ENCODE peak calls at places on chromosomes 4 and X, in five cellular contexts. N is caudate nucleus; F is stimulated activated CD8-positive, alpha-beta memory T cell treated with anti-CD3 and anti-CD28 coated beads, Interleukin-15, amount 100 ng/mL, for 1 hour; X is A549; A is RPMI8226. Z is an unnamed sample.

GRCh38 chr4:15234585-15235126 is 193.2 kb upstream of the C1QTNF7 start:
- DNase-seq in N (no peak), F (no peak), X (no peak), A (no peak), Z (no peak)

GRCh38 chrX:17411189-17411588 is 36.2 kb downstream of the NHS start:
- DNase-seq in N (no peak), F (no peak), X (no peak), A (no peak), Z (no peak)

GRCh38 chr4:142683503-142683902 is 162.6 kb downstream of the INPP4B start:
- DNase-seq in N (no peak), F (no peak), X (no peak), A (no peak), Z (no peak)

GRCh38 chr4:185183622-185184281 is 20.0 kb downstream of the CFAP97 start:
- DNase-seq in N (peak), F (peak), X (peak), A (peak), Z (peak)

GRCh38 chr4:40130401-40131036 is 66.3 kb upstream of the RHOH start:
- DNase-seq in N (no peak), F (no peak), X (no peak), A (peak), Z (no peak)

GRCh38 chr4:40858946-40859345 is 109.2 kb downstream of the NSUN7 start:
- DNase-seq in N (no peak), F (no peak), X (no peak), A (no peak), Z (no peak)

GRCh38 chr4:38730830-38731646 is 51.8 kb downstream of the TLR10 start:
- DNase-seq in N (peak), F (peak), X (peak), A (peak), Z (peak)

GRCh38 chrX:2627272-2627867 is 63.7 kb upstream of the CD99 start:
- DNase-seq in N (no peak), F (no peak), X (peak), A (peak), Z (peak)

GRCh38 chr4:142703694-142704309 is 142.3 kb downstream of the INPP4B start:
- DNase-seq in N (no peak), F (no peak), X (no peak), A (no peak), Z (no peak)

GRCh38 chrX:109685656-109686078 is 47.4 kb downstream of the ACSL4 start:
- DNase-seq in N (no peak), F (no peak), X (no peak), A (no peak), Z (no peak)

GRCh38 chr4:76856183-76856969 is 41.6 kb downstream of the SOWAHB start:
- DNase-seq in N (no peak), F (no peak), X (peak), A (no peak), Z (no peak)

GRCh38 chr4:52870225-52870624 is 8.1 kb downstream of the RASL11B start:
- DNase-seq in N (no peak), F (no peak), X (no peak), A (no peak), Z (peak)

GRCh38 chr4:8146158-8146557 is 12.5 kb downstream of the ABLIM2 start:
- DNase-seq in N (no peak), F (no peak), X (no peak), A (no peak), Z (no peak)

GRCh38 chrX:141220342-141221008 is 21.8 kb downstream of the SPANXC start:
- DNase-seq in N (no peak), F (no peak), X (peak), A (no peak), Z (no peak)

GRCh38 chr4:108049406-108049805 is 59.7 kb downstream of the HADH start:
- DNase-seq in N (no peak), F (no peak), X (no peak), A (no peak), Z (no peak)

GRCh38 chr4:40055873-40056721 is 553 bp upstream of the N4BP2 start:
- DNase-seq in N (peak), F (peak), X (peak), A (peak), Z (peak)

GRCh38 chrX:14916017-14916674 is 42.9 kb downstream of the MOSPD2 start:
- DNase-seq in N (no peak), F (no peak), X (no peak), A (no peak), Z (no peak)

GRCh38 chr4:110702326-110702725 is 79.4 kb upstream of the PITX2 start:
- DNase-seq in N (no peak), F (no peak), X (no peak), A (no peak), Z (no peak)

GRCh38 chrX:13177921-13178320 is 133.5 kb upstream of the FAM9C start:
- DNase-seq in N (no peak), F (no peak), X (no peak), A (no peak), Z (no peak)

GRCh38 chr4:97252615-97253154 is 890.6 kb downstream of the STPG2 start:
- DNase-seq in N (no peak), F (no peak), X (no peak), A (no peak), Z (no peak)

GRCh38 chrX:112147206-112147605 is 64.6 kb upstream of the TRPC5 start:
- DNase-seq in N (no peak), F (no peak), X (peak), A (peak), Z (peak)

GRCh38 chr4:5969777-5970176 is 48.5 kb downstream of the C4orf50 start:
- DNase-seq in N (no peak), F (no peak), X (no peak), A (no peak), Z (no peak)

GRCh38 chr4:58590714-58591113 is 1480.5 kb upstream of the IGFBP7 start:
- DNase-seq in N (no peak), F (no peak), X (no peak), A (no peak), Z (no peak)

GRCh38 chr4:82797048-82797590 is 1.5 kb downstream of the SCD5 start:
- DNase-seq in N (no peak), F (no peak), X (no peak), A (peak), Z (no peak)

GRCh38 chr4:146585761-146586333 is 52.8 kb upstream of the POU4F2 start:
- DNase-seq in N (no peak), F (no peak), X (no peak), A (no peak), Z (no peak)

GRCh38 chrX:104854188-104854587 is 288.2 kb downstream of the IL1RAPL2 start:
- DNase-seq in N (no peak), F (no peak), X (no peak), A (no peak), Z (no peak)

GRCh38 chrX:125137521-125137920 is 182.2 kb upstream of the TEX13C start:
- DNase-seq in N (no peak), F (no peak), X (no peak), A (no peak), Z (no peak)

GRCh38 chr4:37803348-37803973 is 23.0 kb upstream of the PGM2 start:
- DNase-seq in N (no peak), F (no peak), X (peak), A (peak), Z (peak)

GRCh38 chrX:96372313-96373046 is 312.2 kb upstream of the DIAPH2 start:
- DNase-seq in N (no peak), F (no peak), X (peak), A (peak), Z (no peak)

GRCh38 chr4:100881283-100881682 is 363.5 kb upstream of the EMCN start:
- DNase-seq in N (no peak), F (no peak), X (no peak), A (no peak), Z (no peak)

GRCh38 chr4:136748777-136749176 is 783.5 kb downstream of the PCDH18 start:
- DNase-seq in N (no peak), F (no peak), X (no peak), A (no peak), Z (no peak)

GRCh38 chr4:12827966-12828365 is 656.2 kb downstream of the RAB28 start:
- DNase-seq in N (no peak), F (no peak), X (no peak), A (no peak), Z (no peak)

GRCh38 chr4:13481569-13481968 is 2.6 kb downstream of the RAB28 start:
- DNase-seq in N (no peak), F (no peak), X (peak), A (no peak), Z (no peak)

GRCh38 chr4:114519368-114519767 is 79.2 kb upstream of the UGT8 start:
- DNase-seq in N (no peak), F (no peak), X (no peak), A (no peak), Z (no peak)

GRCh38 chrX:152632445-152633097 is 5.1 kb upstream of the GABRQ start:
- DNase-seq in N (no peak), F (no peak), X (peak), A (peak), Z (peak)